ENCODE peak calls at places on chromosome 12, in four cellular contexts. D is psoas muscle, B is keratinocyte, S is HCT116. C is an unnamed sample. For H3K4me1, the result is how much of the 10 kb centered on the place peaks cover.

GRCh38 chr12:27506645-27507189 is 17.3 kb upstream of the PPFIBP1 start:
- DNase-seq in B (no peak), D (no peak), S (no peak), C (no peak)

GRCh38 chr12:46963977-46964376 is 115.4 kb upstream of the PCED1B start:
- DNase-seq in B (no peak), S (no peak), D (no peak), C (no peak)

GRCh38 chr12:95710386-95710785 is 80.2 kb downstream of the NTN4 start:
- DNase-seq in D (no peak), B (no peak), S (no peak), C (no peak)

GRCh38 chr12:9509464-9510166 is 98.1 kb downstream of the KLRB1 start:
- DNase-seq in D (no peak), S (peak), B (no peak), C (no peak)

GRCh38 chr12:25256826-25257225 is 6.1 kb upstream of the KRAS start:
- DNase-seq in S (no peak), B (no peak), D (no peak), C (no peak)

GRCh38 chr12:49652921-49653520 is 29.7 kb downstream of the PRPF40B start:
- DNase-seq in D (no peak), B (no peak), S (no peak), C (no peak)

GRCh38 chr12:124548854-124549378 is 18.5 kb downstream of the NCOR2 start:
- DNase-seq in D (peak), S (no peak), B (no peak), C (no peak)

GRCh38 chr12:32949815-32950214 is 53.2 kb upstream of the PKP2 start:
- DNase-seq in D (no peak), S (no peak), B (no peak), C (no peak)

GRCh38 chr12:95224202-95225170 is 6.9 kb downstream of the VEZT start:
- DNase-seq in B (no peak), D (no peak), S (no peak), C (no peak)

GRCh38 chr12:54583726-54584125 is 4.7 kb downstream of the PPP1R1A start:
- DNase-seq in D (no peak), S (no peak), B (no peak), C (no peak)

GRCh38 chr12:61504396-61505115 is 755.6 kb upstream of the USP15 start:
- DNase-seq in S (no peak), D (no peak), B (no peak), C (no peak)

GRCh38 chr12:38904932-38905479 is 385 bp downstream of the CPNE8 start:
- DNase-seq in B (peak), D (peak), S (peak), C (peak)

GRCh38 chr12:54415223-54415929 is 3.7 kb downstream of the ITGA5 start:
- DNase-seq in S (no peak), D (no peak), B (no peak), C (no peak)

GRCh38 chr12:48157889-48158370 is 615 bp upstream of the ASB8 start:
- DNase-seq in S (no peak), B (no peak), D (no peak), C (no peak)

GRCh38 chr12:31833541-31833840 is 104.7 kb upstream of the AMN1 start:
- DNase-seq in D (no peak), S (no peak), B (no peak), C (no peak)

GRCh38 chr12:119631930-119632678 is 35.8 kb upstream of the PRKAB1 start:
- DNase-seq in D (no peak), S (peak), B (no peak), C (no peak)

GRCh38 chr12:67921286-67921685 is 68.0 kb upstream of the IFNG-AS1 start:
- DNase-seq in B (no peak), D (no peak), S (no peak), C (no peak)

GRCh38 chr12:62127516-62127915 is 132.7 kb upstream of the USP15 start:
- DNase-seq in S (no peak), D (no peak), B (peak), C (no peak)

GRCh38 chr12:123453165-123453564 is 4.8 kb upstream of the SNRNP35 start:
- DNase-seq in B (no peak), D (no peak), S (no peak), C (no peak)

GRCh38 chr12:95538002-95538401 is 13.3 kb downstream of the USP44 start:
- DNase-seq in B (no peak), S (no peak), D (no peak), C (no peak)

GRCh38 chr12:128938886-128939285 is 85.6 kb downstream of the GLT1D1 start:
- DNase-seq in S (no peak), D (no peak), B (no peak), C (no peak)

GRCh38 chr12:110107369-110108281 is 16.5 kb upstream of the IFT81 start:
- DNase-seq in S (no peak), D (peak), B (no peak), C (no peak)

DNA sequence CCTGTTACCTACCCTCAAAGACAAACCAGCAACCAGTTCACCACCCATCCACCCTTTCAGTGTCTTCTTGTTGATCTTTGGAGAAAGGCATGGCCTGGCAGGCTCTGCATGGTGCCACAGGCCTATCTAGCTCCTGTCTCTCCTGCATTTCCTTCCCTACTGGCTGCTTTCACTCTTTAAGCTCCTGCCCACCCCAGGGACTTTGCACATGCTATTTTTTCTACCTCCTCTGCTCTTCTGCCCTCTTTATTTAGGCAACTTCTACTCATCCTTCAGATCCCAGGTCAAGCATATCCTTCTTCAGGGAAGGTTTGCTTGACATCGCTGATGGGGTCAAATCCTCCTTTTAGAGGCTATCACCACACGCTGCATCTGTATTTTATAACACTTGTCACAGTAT is 27.1 kb upstream of the GPRC5A start:
- DNase-seq in B (no peak), D (no peak), S (no peak), C (no peak)
- H3K4me3 ChIP-seq in B (no peak), D (no peak), S (no peak), C (no peak)

GRCh38 chr12:42887657-42888056 is 298.1 kb upstream of the PRICKLE1 start:
- DNase-seq in B (no peak), S (no peak), D (no peak), C (no peak)

GRCh38 chr12:42885677-42886076 is 296.1 kb upstream of the PRICKLE1 start:
- DNase-seq in B (no peak), S (no peak), D (no peak), C (no peak)

GRCh38 chr12:42886160-42886559 is 296.6 kb upstream of the PRICKLE1 start:
- DNase-seq in D (no peak), B (no peak), S (no peak), C (no peak)

GRCh38 chr12:42884116-42884515 is 294.6 kb upstream of the PRICKLE1 start:
- DNase-seq in B (no peak), S (no peak), D (no peak), C (no peak)
- H3K4me1 ChIP-seq in B (under half), S (under half), D (under half), C (under half)

GRCh38 chr12:15910468-15910863 is 666 bp upstream of the DERA start:
- DNase-seq in D (no peak), S (no peak), B (no peak), C (no peak)
- H3K4me3 ChIP-seq in D (peak), S (peak), B (peak), C (peak)

GRCh38 chr12:94193623-94194022 is 45.2 kb downstream of the PLXNC1 start:
- DNase-seq in B (no peak), D (no peak), S (no peak), C (no peak)

GRCh38 chr12:94192506-94192905 is 44.1 kb downstream of the PLXNC1 start:
- DNase-seq in B (no peak), S (no peak), D (no peak), C (no peak)

GRCh38 chr12:94190623-94191022 is 42.2 kb downstream of the PLXNC1 start:
- DNase-seq in S (no peak), B (no peak), D (no peak), C (no peak)

GRCh38 chr12:94193168-94193567 is 44.8 kb downstream of the PLXNC1 start:
- DNase-seq in D (no peak), S (no peak), B (no peak), C (no peak)

DNA sequence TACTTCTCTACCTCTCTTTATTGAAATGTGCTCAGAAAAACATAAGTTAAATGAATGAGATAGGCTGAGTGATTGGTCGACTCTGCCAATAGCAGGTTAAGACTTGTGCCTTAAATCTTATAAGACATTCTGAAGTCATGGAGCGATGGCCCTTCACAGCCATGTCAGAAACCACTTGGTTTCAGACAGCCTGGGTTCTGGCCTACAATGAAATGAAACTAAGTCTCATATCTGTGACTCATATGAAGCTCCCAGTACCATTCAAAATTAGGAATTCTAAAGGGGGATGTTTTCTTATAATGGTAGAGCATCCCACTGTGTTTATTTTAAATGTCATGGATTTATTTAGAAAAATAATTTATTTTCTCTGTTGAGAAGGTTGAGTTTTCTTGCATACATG is 42.6 kb downstream of the PLXNC1 start:
- DNase-seq in D (no peak), B (no peak), S (no peak), C (no peak)
- H3K4me1 ChIP-seq in D (under half), B (under half), S (under half), C (under half)

C was measured in NT2/D1.